ENCODE peak calls at places on chromosomes 1 and 21, in eight cellular contexts. One of them, this sample, is unnamed.

GRCh38 chr1:180188103-180188506 is 33.4 kb downstream of the QSOX1 start:
- DNase-seq in cardiac muscle cell: peak
- DNase-seq in tibial nerve: peak
- DNase-seq in mucosa of descending colon: no peak
- DNase-seq in foreskin fibroblast: peak
- DNase-seq in upper lobe of left lung: no peak
- DNase-seq in body of pancreas: peak
- DNase-seq in fibroblast of lung: peak
- DNase-seq in this sample: peak

GRCh38 chr1:228368801-228369607 is 37.6 kb downstream of the TRIM11 start:
- DNase-seq in mucosa of descending colon: peak
- DNase-seq in fibroblast of lung: peak
- DNase-seq in foreskin fibroblast: no peak
- DNase-seq in body of pancreas: peak
- DNase-seq in tibial nerve: no peak
- DNase-seq in upper lobe of left lung: no peak
- DNase-seq in cardiac muscle cell: peak
- DNase-seq in this sample: no peak

GRCh38 chr1:38489844-38490270 is 369.7 kb downstream of the RRAGC start:
- DNase-seq in body of pancreas: peak
- DNase-seq in cardiac muscle cell: peak
- DNase-seq in foreskin fibroblast: peak
- DNase-seq in mucosa of descending colon: no peak
- DNase-seq in fibroblast of lung: no peak
- DNase-seq in upper lobe of left lung: no peak
- DNase-seq in tibial nerve: no peak
- DNase-seq in this sample: no peak

GRCh38 chr1:182183606-182184005 is 122.1 kb upstream of the ZNF648 start:
- DNase-seq in upper lobe of left lung: no peak
- DNase-seq in mucosa of descending colon: no peak
- DNase-seq in tibial nerve: no peak
- DNase-seq in fibroblast of lung: no peak
- DNase-seq in foreskin fibroblast: no peak
- DNase-seq in body of pancreas: no peak
- DNase-seq in cardiac muscle cell: no peak
- DNase-seq in this sample: no peak

GRCh38 chr1:166253076-166253779 is 86.4 kb upstream of the FAM78B start:
- DNase-seq in tibial nerve: no peak
- DNase-seq in fibroblast of lung: no peak
- DNase-seq in mucosa of descending colon: no peak
- DNase-seq in foreskin fibroblast: no peak
- DNase-seq in upper lobe of left lung: no peak
- DNase-seq in body of pancreas: no peak
- DNase-seq in cardiac muscle cell: no peak
- DNase-seq in this sample: no peak

GRCh38 chr1:44571712-44572571 is 102.3 kb downstream of the TMEM53 start:
- DNase-seq in fibroblast of lung: no peak
- DNase-seq in upper lobe of left lung: no peak
- DNase-seq in mucosa of descending colon: no peak
- DNase-seq in body of pancreas: peak
- DNase-seq in foreskin fibroblast: peak
- DNase-seq in cardiac muscle cell: peak
- DNase-seq in tibial nerve: no peak
- DNase-seq in this sample: no peak

GRCh38 chr1:38640371-38640770 is 219.2 kb downstream of the RRAGC start:
- DNase-seq in mucosa of descending colon: no peak
- DNase-seq in foreskin fibroblast: no peak
- DNase-seq in fibroblast of lung: no peak
- DNase-seq in body of pancreas: no peak
- DNase-seq in cardiac muscle cell: no peak
- DNase-seq in tibial nerve: no peak
- DNase-seq in upper lobe of left lung: no peak
- DNase-seq in this sample: no peak

GRCh38 chr1:67793562-67793961 is 39.7 kb downstream of the GNG12 start:
- DNase-seq in mucosa of descending colon: no peak
- DNase-seq in tibial nerve: no peak
- DNase-seq in upper lobe of left lung: no peak
- DNase-seq in body of pancreas: no peak
- DNase-seq in cardiac muscle cell: peak
- DNase-seq in foreskin fibroblast: peak
- DNase-seq in fibroblast of lung: no peak
- DNase-seq in this sample: peak

GRCh38 chr1:71667224-71667623 is 586.4 kb upstream of the ZRANB2 start:
- DNase-seq in foreskin fibroblast: peak
- DNase-seq in body of pancreas: no peak
- DNase-seq in upper lobe of left lung: no peak
- DNase-seq in tibial nerve: no peak
- DNase-seq in cardiac muscle cell: peak
- DNase-seq in fibroblast of lung: peak
- DNase-seq in mucosa of descending colon: no peak
- DNase-seq in this sample: peak

GRCh38 chr1:2561898-2562895 is 6.0 kb downstream of the TNFRSF14 start:
- DNase-seq in fibroblast of lung: no peak
- DNase-seq in mucosa of descending colon: no peak
- DNase-seq in body of pancreas: no peak
- DNase-seq in tibial nerve: no peak
- DNase-seq in cardiac muscle cell: no peak
- DNase-seq in upper lobe of left lung: peak
- DNase-seq in foreskin fibroblast: no peak
- DNase-seq in this sample: no peak

GRCh38 chr1:225554216-225554812 is 98.6 kb downstream of the ENAH start:
- DNase-seq in tibial nerve: no peak
- DNase-seq in cardiac muscle cell: peak
- DNase-seq in body of pancreas: no peak
- DNase-seq in mucosa of descending colon: no peak
- DNase-seq in fibroblast of lung: peak
- DNase-seq in foreskin fibroblast: peak
- DNase-seq in upper lobe of left lung: no peak
- DNase-seq in this sample: peak

GRCh38 chr1:44693159-44693558 is 18.6 kb downstream of the ARMH1 start:
- DNase-seq in mucosa of descending colon: no peak
- DNase-seq in foreskin fibroblast: no peak
- DNase-seq in upper lobe of left lung: no peak
- DNase-seq in fibroblast of lung: no peak
- DNase-seq in tibial nerve: no peak
- DNase-seq in body of pancreas: no peak
- DNase-seq in cardiac muscle cell: no peak
- DNase-seq in this sample: no peak

GRCh38 chr1:228278432-228278941 is 70.6 kb downstream of the OBSCN start:
- DNase-seq in cardiac muscle cell: no peak
- DNase-seq in upper lobe of left lung: peak
- DNase-seq in fibroblast of lung: no peak
- DNase-seq in foreskin fibroblast: no peak
- DNase-seq in tibial nerve: no peak
- DNase-seq in body of pancreas: no peak
- DNase-seq in mucosa of descending colon: peak
- DNase-seq in this sample: no peak

GRCh38 chr1:205318231-205318991 is 3.1 kb downstream of the NUAK2 start:
- DNase-seq in fibroblast of lung: no peak
- DNase-seq in mucosa of descending colon: peak
- DNase-seq in foreskin fibroblast: no peak
- DNase-seq in body of pancreas: no peak
- DNase-seq in cardiac muscle cell: no peak
- DNase-seq in upper lobe of left lung: no peak
- DNase-seq in tibial nerve: no peak
- DNase-seq in this sample: no peak
- H3K4me3 ChIP-seq in fibroblast of lung: no peak
- H3K4me3 ChIP-seq in mucosa of descending colon: no peak
- H3K4me3 ChIP-seq in foreskin fibroblast: no peak
- H3K4me3 ChIP-seq in body of pancreas: no peak
- H3K4me3 ChIP-seq in cardiac muscle cell: no peak
- H3K4me3 ChIP-seq in upper lobe of left lung: peak
- H3K4me3 ChIP-seq in tibial nerve: no peak
- H3K4me3 ChIP-seq in this sample: peak

GRCh38 chr21:44515359-44516165 is 24.4 kb downstream of the KRTAP10-1 start:
- DNase-seq in body of pancreas: no peak
- DNase-seq in tibial nerve: no peak
- DNase-seq in cardiac muscle cell: no peak
- DNase-seq in mucosa of descending colon: no peak
- DNase-seq in upper lobe of left lung: no peak
- DNase-seq in fibroblast of lung: no peak
- DNase-seq in foreskin fibroblast: no peak
- DNase-seq in this sample: no peak

GRCh38 chr21:44518684-44519083 is 21.3 kb downstream of the KRTAP10-1 start:
- DNase-seq in cardiac muscle cell: no peak
- DNase-seq in tibial nerve: no peak
- DNase-seq in mucosa of descending colon: peak
- DNase-seq in body of pancreas: no peak
- DNase-seq in foreskin fibroblast: no peak
- DNase-seq in fibroblast of lung: no peak
- DNase-seq in upper lobe of left lung: no peak
- DNase-seq in this sample: no peak

GRCh38 chr21:44516828-44517174 is 23.2 kb downstream of the KRTAP10-1 start:
- DNase-seq in foreskin fibroblast: no peak
- DNase-seq in tibial nerve: no peak
- DNase-seq in upper lobe of left lung: no peak
- DNase-seq in cardiac muscle cell: no peak
- DNase-seq in fibroblast of lung: no peak
- DNase-seq in mucosa of descending colon: no peak
- DNase-seq in body of pancreas: no peak
- DNase-seq in this sample: no peak

GRCh38 chr21:44516342-44516741 is 23.7 kb downstream of the KRTAP10-1 start:
- DNase-seq in foreskin fibroblast: no peak
- DNase-seq in tibial nerve: no peak
- DNase-seq in mucosa of descending colon: no peak
- DNase-seq in body of pancreas: no peak
- DNase-seq in fibroblast of lung: no peak
- DNase-seq in upper lobe of left lung: no peak
- DNase-seq in cardiac muscle cell: no peak
- DNase-seq in this sample: no peak

GRCh38 chr21:44517175-44517899 is 22.7 kb downstream of the KRTAP10-1 start:
- DNase-seq in fibroblast of lung: peak
- DNase-seq in foreskin fibroblast: no peak
- DNase-seq in tibial nerve: no peak
- DNase-seq in upper lobe of left lung: no peak
- DNase-seq in mucosa of descending colon: peak
- DNase-seq in cardiac muscle cell: no peak
- DNase-seq in body of pancreas: peak
- DNase-seq in this sample: no peak
- H3K4me3 ChIP-seq in fibroblast of lung: no peak
- H3K4me3 ChIP-seq in foreskin fibroblast: no peak
- H3K4me3 ChIP-seq in tibial nerve: no peak
- H3K4me3 ChIP-seq in upper lobe of left lung: no peak
- H3K4me3 ChIP-seq in mucosa of descending colon: no peak
- H3K4me3 ChIP-seq in cardiac muscle cell: peak
- H3K4me3 ChIP-seq in body of pancreas: no peak
- H3K4me3 ChIP-seq in this sample: no peak

GRCh38 chr1:95221306-95221705 is 12.7 kb upstream of the RWDD3 start:
- DNase-seq in tibial nerve: no peak
- DNase-seq in mucosa of descending colon: no peak
- DNase-seq in body of pancreas: no peak
- DNase-seq in fibroblast of lung: peak
- DNase-seq in cardiac muscle cell: no peak
- DNase-seq in foreskin fibroblast: no peak
- DNase-seq in upper lobe of left lung: no peak
- DNase-seq in this sample: no peak

GRCh38 chr1:95223110-95223509 is 10.9 kb upstream of the RWDD3 start:
- DNase-seq in cardiac muscle cell: peak
- DNase-seq in body of pancreas: no peak
- DNase-seq in foreskin fibroblast: peak
- DNase-seq in tibial nerve: no peak
- DNase-seq in mucosa of descending colon: no peak
- DNase-seq in upper lobe of left lung: no peak
- DNase-seq in fibroblast of lung: peak
- DNase-seq in this sample: peak

GRCh38 chr1:95219407-95219806 is 14.6 kb upstream of the RWDD3 start:
- DNase-seq in cardiac muscle cell: no peak
- DNase-seq in upper lobe of left lung: no peak
- DNase-seq in body of pancreas: no peak
- DNase-seq in mucosa of descending colon: no peak
- DNase-seq in fibroblast of lung: no peak
- DNase-seq in foreskin fibroblast: no peak
- DNase-seq in tibial nerve: no peak
- DNase-seq in this sample: no peak

GRCh38 chr1:95226781-95227660 is 7.0 kb upstream of the RWDD3 start:
- DNase-seq in tibial nerve: no peak
- DNase-seq in fibroblast of lung: no peak
- DNase-seq in mucosa of descending colon: no peak
- DNase-seq in cardiac muscle cell: peak
- DNase-seq in foreskin fibroblast: peak
- DNase-seq in body of pancreas: no peak
- DNase-seq in upper lobe of left lung: no peak
- DNase-seq in this sample: no peak

DNA sequence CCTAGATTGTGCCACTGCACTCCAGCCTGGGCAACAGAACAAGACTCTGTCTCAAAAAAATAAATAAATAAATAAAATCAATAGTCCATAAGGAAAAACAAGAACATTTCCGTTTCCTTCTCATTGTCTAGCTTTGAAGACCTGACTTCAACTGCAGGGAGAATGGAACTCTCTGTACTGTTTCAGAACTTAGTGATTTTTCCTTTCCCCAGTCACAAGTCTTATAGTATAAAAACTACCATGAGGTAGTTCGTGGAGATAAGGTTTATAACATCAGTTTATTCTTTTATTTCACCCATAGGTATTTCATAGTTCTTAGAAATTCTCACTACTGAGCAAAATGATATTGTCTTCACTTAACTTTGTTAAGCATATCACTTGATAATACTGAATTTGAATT is 11.4 kb upstream of the RWDD3 start:
- DNase-seq in mucosa of descending colon: no peak
- DNase-seq in body of pancreas: no peak
- DNase-seq in foreskin fibroblast: no peak
- DNase-seq in upper lobe of left lung: no peak
- DNase-seq in cardiac muscle cell: no peak
- DNase-seq in tibial nerve: no peak
- DNase-seq in fibroblast of lung: no peak
- DNase-seq in this sample: no peak
- H3K4me3 ChIP-seq in mucosa of descending colon: no peak
- H3K4me3 ChIP-seq in body of pancreas: no peak
- H3K4me3 ChIP-seq in foreskin fibroblast: no peak
- H3K4me3 ChIP-seq in upper lobe of left lung: no peak
- H3K4me3 ChIP-seq in cardiac muscle cell: no peak
- H3K4me3 ChIP-seq in tibial nerve: no peak
- H3K4me3 ChIP-seq in fibroblast of lung: no peak
- H3K4me3 ChIP-seq in this sample: no peak

DNA sequence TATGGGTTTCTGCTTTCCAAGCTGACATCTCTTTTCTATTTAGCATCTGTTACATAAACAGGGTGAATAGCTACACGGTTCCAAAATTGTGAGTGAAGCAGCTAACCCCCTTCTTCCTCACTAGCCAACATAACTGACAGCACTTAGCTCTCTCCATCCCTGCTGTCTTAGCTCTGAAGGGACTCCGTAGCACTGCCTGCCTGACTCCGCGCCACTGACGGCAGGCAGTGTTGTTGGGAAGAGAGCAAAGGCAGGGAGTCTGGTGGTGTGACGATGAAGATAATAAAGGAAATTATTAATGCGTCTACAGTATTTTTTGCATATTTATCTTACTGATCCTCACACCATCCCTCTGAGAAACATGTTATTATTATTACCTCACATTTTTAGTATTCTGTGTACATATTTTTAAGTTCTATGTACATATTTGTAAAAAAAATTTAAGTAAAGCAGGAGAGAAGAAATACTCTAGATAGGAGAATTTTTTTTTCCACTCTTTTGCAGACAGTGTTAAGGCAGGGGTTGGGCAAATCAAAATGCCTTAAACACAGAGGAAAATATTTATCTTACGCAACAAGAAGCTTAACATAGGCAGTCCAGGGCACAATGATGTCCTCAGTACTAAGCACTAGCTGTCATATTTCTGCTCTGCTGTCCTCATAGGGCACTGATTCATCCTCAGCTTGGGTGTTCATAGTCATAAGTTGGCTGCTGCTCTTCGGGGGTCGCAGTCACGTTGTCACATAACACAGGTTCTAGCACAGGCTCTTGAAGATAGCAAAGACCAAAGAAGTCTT is 247.2 kb downstream of the PTBP2 start:
- DNase-seq in tibial nerve: no peak
- DNase-seq in fibroblast of lung: peak
- DNase-seq in cardiac muscle cell: peak
- DNase-seq in upper lobe of left lung: no peak
- DNase-seq in foreskin fibroblast: peak
- DNase-seq in mucosa of descending colon: no peak
- DNase-seq in body of pancreas: no peak
- DNase-seq in this sample: peak
- H3K4me3 ChIP-seq in tibial nerve: no peak
- H3K4me3 ChIP-seq in fibroblast of lung: no peak
- H3K4me3 ChIP-seq in cardiac muscle cell: no peak
- H3K4me3 ChIP-seq in upper lobe of left lung: no peak
- H3K4me3 ChIP-seq in foreskin fibroblast: no peak
- H3K4me3 ChIP-seq in mucosa of descending colon: no peak
- H3K4me3 ChIP-seq in body of pancreas: no peak
- H3K4me3 ChIP-seq in this sample: no peak

This sample was measured in astrocyte of the spinal cord.